ENCODE peak calls at places on chromosome X, in five cellular contexts. M, A, S, G and B are unnamed samples. For H3K4me1, the result is how much of the 10 kb centered on the place peaks cover.

GRCh38 chrX:154517101-154517781 is 1.2 kb upstream of the FAM3A start:
- DNase-seq in M (peak), A (peak), S (peak), G (no peak), B (peak)

GRCh38 chrX:68874076-68874475 is 45.3 kb downstream of the EFNB1 start:
- DNase-seq in M (no peak), A (no peak), S (no peak), G (no peak), B (no peak)

GRCh38 chrX:42739771-42740170 is 38.2 kb downstream of the PPP1R2C start:
- DNase-seq in M (no peak), A (no peak), S (no peak), G (no peak), B (no peak)

GRCh38 chrX:50626432-50626831 is 155.8 kb upstream of the DGKK start:
- DNase-seq in M (no peak), A (no peak), S (no peak), G (no peak), B (no peak)

GRCh38 chrX:110374544-110374943 is 15.9 kb downstream of the RTL9 start:
- DNase-seq in M (no peak), A (no peak), S (no peak), G (no peak), B (no peak)

GRCh38 chrX:47182106-47182700 is 11.4 kb upstream of the UBA1 start:
- DNase-seq in M (no peak), A (no peak), S (no peak), G (no peak), B (peak)

GRCh38 chrX:53476371-53476770 is 42.2 kb upstream of the HSD17B10 start:
- DNase-seq in M (no peak), A (no peak), S (no peak), G (peak), B (no peak)

GRCh38 chrX:147403075-147403474 is 508.6 kb upstream of the FMR1 start:
- DNase-seq in M (no peak), A (no peak), S (no peak), G (no peak), B (no peak)

GRCh38 chrX:29587107-29587506 is 628.3 kb upstream of the MAGEB2 start:
- DNase-seq in M (no peak), A (no peak), S (no peak), G (no peak), B (no peak)

GRCh38 chrX:46601283-46601682 is 27.7 kb downstream of the CHST7 start:
- DNase-seq in M (no peak), A (no peak), S (peak), G (peak), B (no peak)

GRCh38 chrX:10566726-10567097 is 53.7 kb downstream of the MID1 start:
- DNase-seq in M (no peak), A (no peak), S (no peak), G (no peak), B (no peak)

GRCh38 chrX:115564243-115564642 is 3.3 kb downstream of the PLS3 start:
- DNase-seq in M (no peak), A (peak), S (no peak), G (peak), B (no peak)

GRCh38 chrX:73922856-73923429 is 359.9 kb downstream of the CHIC1 start:
- DNase-seq in M (no peak), A (no peak), S (peak), G (peak), B (no peak)

GRCh38 chrX:46165411-46165810 is 379.8 kb downstream of the ZNF674 start:
- DNase-seq in M (no peak), A (no peak), S (peak), G (peak), B (no peak)

GRCh38 chrX:54794004-54794403 is 4.1 kb downstream of the ITIH6 start:
- DNase-seq in M (no peak), A (no peak), S (no peak), G (no peak), B (no peak)

GRCh38 chrX:69365755-69366154 is 138.4 kb upstream of the NALF2 start:
- DNase-seq in M (no peak), A (no peak), S (no peak), G (no peak), B (no peak)

GRCh38 chrX:38249965-38250364 is 29.3 kb upstream of the SRPX start:
- DNase-seq in M (no peak), A (no peak), S (peak), G (peak), B (no peak)

GRCh38 chrX:5724123-5724522 is 504.5 kb downstream of the NLGN4X start:
- DNase-seq in M (no peak), A (no peak), S (no peak), G (no peak), B (no peak)

GRCh38 chrX:23919706-23920320 is 12.0 kb downstream of the CXorf58 start:
- DNase-seq in M (no peak), A (peak), S (no peak), G (no peak), B (peak)

GRCh38 chrX:68669094-68669830 is 21.8 kb downstream of the STARD8 start:
- DNase-seq in M (no peak), A (no peak), S (no peak), G (no peak), B (peak)

GRCh38 chrX:153957224-153957623 is 12.8 kb upstream of the RENBP start:
- DNase-seq in M (no peak), A (no peak), S (no peak), G (no peak), B (no peak)

GRCh38 chrX:64152857-64153256 is 52.7 kb downstream of the AMER1 start:
- DNase-seq in M (no peak), A (peak), S (no peak), G (no peak), B (peak)

GRCh38 chrX:38293741-38294140 is 33.6 kb downstream of the RPGR start:
- DNase-seq in M (no peak), A (no peak), S (peak), G (no peak), B (no peak)

GRCh38 chrX:133350751-133351150 is 64.5 kb downstream of the GPC4 start:
- DNase-seq in M (peak), A (no peak), S (peak), G (no peak), B (no peak)

GRCh38 chrX:135003876-135004623 is 13.3 kb downstream of the SMIM10 start:
- DNase-seq in M (peak), A (peak), S (peak), G (peak), B (peak)

DNA sequence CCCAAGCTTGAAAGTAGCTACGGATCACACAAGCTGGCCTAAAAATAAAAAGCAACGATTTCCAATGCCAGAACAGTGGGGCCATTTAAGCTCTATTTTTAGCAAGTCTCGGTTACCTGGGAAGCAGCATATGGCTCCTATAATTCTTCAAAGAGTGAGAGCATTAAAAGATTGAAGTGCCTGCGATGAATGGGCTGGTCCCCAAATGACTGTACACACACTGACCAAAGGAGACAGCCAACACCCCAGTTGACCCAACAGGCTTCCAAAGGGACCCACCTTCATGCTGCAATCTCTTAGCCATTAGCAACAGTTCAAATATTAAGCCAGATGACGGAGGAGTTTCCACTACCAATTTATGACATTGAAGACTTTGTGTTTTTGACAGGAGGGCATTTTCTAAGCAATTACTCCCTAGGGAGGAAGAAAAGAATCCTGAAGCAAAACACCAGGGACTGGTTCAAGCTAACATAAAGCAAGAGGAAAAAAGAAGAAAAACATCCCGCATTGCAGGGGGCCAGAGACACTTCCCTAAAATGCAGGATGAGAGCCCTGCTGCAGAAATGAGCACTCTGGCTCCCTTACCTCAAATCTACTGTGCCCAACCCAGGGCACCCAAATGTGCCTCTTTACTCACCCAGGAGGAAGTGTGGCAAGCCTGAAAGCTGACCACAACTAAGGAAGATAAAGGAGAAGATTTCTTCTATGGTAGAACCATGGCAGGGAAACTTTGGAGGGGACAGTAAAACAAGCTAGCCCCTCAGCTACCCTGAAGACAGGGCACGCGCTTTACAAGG is 21.6 kb downstream of the SH3KBP1 start:
- DNase-seq in M (no peak), A (no peak), S (no peak), G (no peak), B (no peak)
- H3K4me3 ChIP-seq in M (no peak), A (no peak), S (no peak), G (no peak), B (no peak)

GRCh38 chrX:48939417-48940228 is 17.8 kb downstream of the OTUD5 start:
- DNase-seq in M (no peak), A (no peak), S (no peak), G (no peak), B (no peak)
- H3K4me1 ChIP-seq in M (under half), A (under half), S (under half), G (under half), B (under half)

GRCh38 chrX:40473460-40474204 is 107.1 kb upstream of the ATP6AP2 start:
- DNase-seq in M (no peak), A (no peak), S (no peak), G (no peak), B (no peak)
- H3K9ac ChIP-seq in M (no peak), A (no peak), S (no peak), G (no peak), B (no peak)

GRCh38 chrX:13471269-13471668 is 98.1 kb upstream of the EGFL6 start:
- DNase-seq in M (no peak), A (no peak), S (no peak), G (no peak), B (peak)

GRCh38 chrX:13469963-13470679 is 99.3 kb upstream of the EGFL6 start:
- DNase-seq in M (no peak), A (no peak), S (peak), G (peak), B (no peak)

GRCh38 chrX:13470680-13470967 is 98.8 kb upstream of the EGFL6 start:
- DNase-seq in M (no peak), A (no peak), S (no peak), G (no peak), B (no peak)

GRCh38 chrX:13473666-13474516 is 95.5 kb upstream of the EGFL6 start:
- DNase-seq in M (no peak), A (no peak), S (peak), G (peak), B (no peak)

DNA sequence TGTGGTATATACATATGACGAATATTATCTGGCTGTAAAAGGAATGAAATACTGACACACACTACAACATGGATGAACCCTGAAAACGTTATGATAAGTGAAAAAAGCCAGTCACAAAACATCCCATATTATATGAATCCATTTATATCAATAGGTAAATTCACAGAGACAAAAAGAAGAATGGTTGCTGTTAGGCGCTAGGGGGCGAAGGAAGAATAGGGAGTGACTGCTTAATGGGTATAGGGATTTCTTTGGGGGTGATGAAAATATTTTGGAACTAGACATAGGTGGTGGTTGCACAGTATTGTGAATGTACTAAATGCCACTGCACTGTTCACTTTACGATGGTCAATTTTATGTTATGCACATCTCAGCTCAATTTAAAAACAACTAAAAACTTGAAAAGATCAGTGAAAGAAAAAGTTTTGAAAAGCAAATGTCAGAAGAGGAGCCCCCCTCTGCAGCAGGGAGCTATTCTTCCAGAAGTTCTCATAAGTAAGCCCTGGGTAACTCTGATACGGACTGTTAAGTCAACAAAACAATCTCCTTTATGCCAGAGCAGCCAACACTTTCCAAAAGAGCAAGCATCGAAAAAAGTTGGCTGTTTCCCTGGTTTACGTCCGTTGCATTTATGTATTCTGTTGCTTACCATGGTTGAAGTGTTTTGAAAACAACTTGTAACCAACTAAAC is 96.3 kb upstream of the EGFL6 start:
- DNase-seq in M (no peak), A (no peak), S (no peak), G (no peak), B (no peak)
- H3K4me3 ChIP-seq in M (no peak), A (no peak), S (no peak), G (no peak), B (no peak)

DNA sequence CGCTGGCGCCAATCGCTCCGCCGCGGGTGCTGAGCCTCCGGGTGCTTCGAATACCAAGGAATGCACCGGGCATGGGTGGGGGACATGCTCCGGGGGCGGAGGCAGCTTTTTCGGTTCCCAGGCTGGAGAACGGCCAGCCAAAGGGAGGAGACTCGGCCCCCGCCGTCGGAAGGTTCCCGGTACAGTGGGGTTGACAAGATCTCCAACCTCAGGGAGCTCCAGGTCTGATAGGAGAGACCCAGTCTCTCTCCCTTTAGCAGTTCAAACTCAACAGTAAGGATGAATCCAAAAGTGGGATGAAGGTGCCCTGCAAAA is 29.1 kb upstream of the BCORL1 start:
- DNase-seq in M (no peak), A (no peak), S (no peak), G (no peak), B (peak)
- H3K4me1 ChIP-seq in M (under half), A (under half), S (under half), G (under half), B (under half)

DNA sequence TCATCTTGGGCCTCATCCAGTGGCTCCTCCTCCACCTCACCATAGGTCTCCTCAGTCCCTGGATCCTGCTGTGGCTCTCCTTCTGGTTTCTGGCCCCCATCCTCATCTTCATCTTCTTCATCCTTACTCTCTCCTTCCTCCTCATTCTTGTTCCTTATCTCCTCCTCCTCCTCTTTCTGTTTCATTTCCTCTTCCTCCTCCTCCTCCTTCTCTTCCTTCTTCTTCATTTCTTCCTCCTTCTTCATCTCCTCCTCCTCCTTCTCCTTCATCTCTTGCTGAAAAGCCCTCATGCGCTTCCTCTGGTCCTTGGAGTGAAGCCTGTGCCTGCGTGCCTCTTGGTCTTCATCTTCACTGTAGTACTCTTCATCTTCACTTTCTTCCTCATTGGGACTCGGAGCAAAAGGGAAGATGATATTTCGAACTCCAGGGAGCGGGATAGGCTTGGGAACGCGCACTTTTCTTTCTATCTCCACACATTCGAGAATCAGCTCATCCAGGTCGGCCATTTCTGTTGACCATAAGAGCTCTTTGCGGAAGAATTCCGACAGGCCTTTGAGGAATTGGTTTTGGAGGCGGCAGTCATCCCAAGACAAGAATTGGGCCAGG is 1.5 kb downstream of the RTL5 start:
- DNase-seq in M (no peak), A (no peak), S (no peak), G (no peak), B (no peak)
- H3K9ac ChIP-seq in M (no peak), A (no peak), S (no peak), G (no peak), B (no peak)

DNA sequence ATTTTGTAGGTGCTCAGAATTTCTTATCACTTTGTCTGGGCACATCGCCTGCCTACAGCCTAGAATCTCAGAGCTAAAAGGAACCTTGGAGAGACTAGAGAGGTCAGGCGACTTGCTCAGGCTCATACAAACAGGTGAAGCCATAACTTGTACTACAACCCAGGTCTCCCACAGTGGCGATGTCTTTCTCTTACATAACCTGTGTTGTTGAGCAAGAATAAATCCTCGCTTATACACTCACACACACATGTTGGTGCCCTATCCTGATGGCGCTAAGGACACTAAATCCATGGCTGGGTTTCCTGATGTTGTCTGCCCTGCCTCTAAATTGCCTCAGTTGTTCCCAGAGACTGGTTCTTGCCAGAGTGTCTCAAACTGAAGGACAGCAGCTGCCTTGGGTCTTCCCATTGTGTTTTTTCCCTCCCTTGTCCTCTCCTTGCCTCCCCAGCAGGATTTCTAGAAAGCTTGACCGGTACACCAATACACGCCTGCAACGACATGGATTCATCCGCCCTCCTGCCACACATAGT is 1.6 kb downstream of the TSC22D3 start:
- DNase-seq in M (no peak), A (no peak), S (no peak), G (no peak), B (no peak)
- H3K4me3 ChIP-seq in M (no peak), A (no peak), S (no peak), G (no peak), B (no peak)

DNA sequence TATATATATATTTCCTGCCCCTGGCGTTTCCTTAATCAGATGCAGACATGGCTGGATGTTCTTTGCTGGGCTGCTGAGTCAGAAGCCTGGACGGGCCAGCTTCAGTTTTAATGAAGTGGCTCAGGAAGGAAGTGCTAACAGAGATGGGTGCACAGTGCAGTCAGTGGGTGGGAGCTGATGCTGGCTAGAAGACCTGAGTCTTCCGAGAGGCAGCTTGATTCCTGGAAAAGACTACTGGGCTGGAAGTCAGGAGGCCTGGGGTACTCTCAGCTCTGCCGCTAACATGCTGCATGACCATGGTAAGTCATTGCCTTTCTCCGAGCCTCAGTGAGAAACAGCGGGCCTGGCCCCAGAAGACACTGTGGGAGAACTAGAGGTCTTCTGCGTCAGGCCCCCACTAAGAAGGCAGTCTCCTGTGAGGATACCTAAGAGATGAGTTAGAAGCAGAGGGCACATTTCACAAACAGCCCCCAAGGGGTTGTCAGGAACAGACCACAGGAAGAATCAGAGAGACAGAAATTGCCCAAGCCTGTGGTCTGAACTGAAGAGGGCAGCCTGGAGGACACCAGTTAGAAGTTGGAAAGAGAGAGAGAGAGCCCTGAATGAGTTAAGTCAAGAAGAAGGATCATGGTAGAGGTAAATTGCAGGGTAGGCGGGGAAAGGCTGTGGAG is 8.3 kb upstream of the CD40LG start:
- DNase-seq in M (no peak), A (no peak), S (no peak), G (no peak), B (no peak)
- H3K4me1 ChIP-seq in M (under half), A (under half), S (under half), G (under half), B (under half)